ENCODE peak calls at places on chromosome 20, in eight cellular contexts. One of them, this sample, is unnamed.
A peak's percentile ranks its signal among the peaks of the same experiment; 100 is the strongest.

GRCh38 chr20:60627751-60628565 is 624.1 kb upstream of the CDH4 start:
- DNase-seq in AG10803: no peak
- DNase-seq in glutamatergic neuron: no peak
- DNase-seq in natural killer cell: no peak
- DNase-seq in mesothelial cell of epicardium: no peak
- DNase-seq in mucosa of descending colon: no peak
- DNase-seq in A673: no peak
- DNase-seq in transverse colon: no peak
- DNase-seq in this sample: no peak

GRCh38 chr20:23350855-23351838 is 556 bp downstream of the NXT1 start:
- DNase-seq in AG10803: peak; percentile 23
- DNase-seq in glutamatergic neuron: peak; percentile 54
- DNase-seq in natural killer cell: no peak
- DNase-seq in mesothelial cell of epicardium: peak; percentile 60
- DNase-seq in mucosa of descending colon: peak; percentile 76
- DNase-seq in A673: peak; percentile 58
- DNase-seq in transverse colon: peak; percentile 58
- DNase-seq in this sample: peak; percentile 22

GRCh38 chr20:20253039-20253743 is 114.7 kb upstream of the INSM1 start:
- DNase-seq in AG10803: no peak
- DNase-seq in glutamatergic neuron: no peak
- DNase-seq in natural killer cell: no peak
- DNase-seq in mesothelial cell of epicardium: no peak
- DNase-seq in mucosa of descending colon: no peak
- DNase-seq in A673: no peak
- DNase-seq in transverse colon: no peak
- DNase-seq in this sample: no peak

GRCh38 chr20:7859371-7859802 is 80.9 kb downstream of the HAO1 start:
- DNase-seq in AG10803: peak; percentile 69
- DNase-seq in glutamatergic neuron: no peak
- DNase-seq in natural killer cell: no peak
- DNase-seq in mesothelial cell of epicardium: no peak
- DNase-seq in mucosa of descending colon: no peak
- DNase-seq in A673: peak; percentile 60
- DNase-seq in transverse colon: no peak
- DNase-seq in this sample: peak; percentile 54

GRCh38 chr20:6420336-6420735 is 297.5 kb upstream of the FERMT1 start:
- DNase-seq in AG10803: no peak
- DNase-seq in glutamatergic neuron: no peak
- DNase-seq in natural killer cell: no peak
- DNase-seq in mesothelial cell of epicardium: no peak
- DNase-seq in mucosa of descending colon: no peak
- DNase-seq in A673: no peak
- DNase-seq in transverse colon: no peak
- DNase-seq in this sample: no peak

GRCh38 chr20:7496394-7497111 is 443.7 kb downstream of the HAO1 start:
- DNase-seq in AG10803: no peak
- DNase-seq in glutamatergic neuron: no peak
- DNase-seq in natural killer cell: no peak
- DNase-seq in mesothelial cell of epicardium: no peak
- DNase-seq in mucosa of descending colon: no peak
- DNase-seq in A673: no peak
- DNase-seq in transverse colon: no peak
- DNase-seq in this sample: no peak

GRCh38 chr20:1474817-1475603 is 8.4 kb upstream of the NSFL1C start:
- DNase-seq in AG10803: no peak
- DNase-seq in glutamatergic neuron: no peak
- DNase-seq in natural killer cell: no peak
- DNase-seq in mesothelial cell of epicardium: no peak
- DNase-seq in mucosa of descending colon: no peak
- DNase-seq in A673: no peak
- DNase-seq in transverse colon: no peak
- DNase-seq in this sample: no peak

GRCh38 chr20:57698191-57698866 is 11.5 kb downstream of the PMEPA1 start:
- DNase-seq in AG10803: peak; percentile 95
- DNase-seq in glutamatergic neuron: no peak
- DNase-seq in natural killer cell: no peak
- DNase-seq in mesothelial cell of epicardium: no peak
- DNase-seq in mucosa of descending colon: no peak
- DNase-seq in A673: peak; percentile 74
- DNase-seq in transverse colon: peak; percentile 77
- DNase-seq in this sample: peak; percentile 95

GRCh38 chr20:58145506-58146080 is 82.9 kb downstream of the ANKRD60 start:
- DNase-seq in AG10803: no peak
- DNase-seq in glutamatergic neuron: no peak
- DNase-seq in natural killer cell: no peak
- DNase-seq in mesothelial cell of epicardium: no peak
- DNase-seq in mucosa of descending colon: no peak
- DNase-seq in A673: no peak
- DNase-seq in transverse colon: no peak
- DNase-seq in this sample: no peak

GRCh38 chr20:35887393-35888064 is 66.8 kb downstream of the SCAND1 start:
- DNase-seq in AG10803: no peak
- DNase-seq in glutamatergic neuron: no peak
- DNase-seq in natural killer cell: no peak
- DNase-seq in mesothelial cell of epicardium: no peak
- DNase-seq in mucosa of descending colon: no peak
- DNase-seq in A673: no peak
- DNase-seq in transverse colon: no peak
- DNase-seq in this sample: no peak

GRCh38 chr20:20237093-20237959 is 130.6 kb upstream of the INSM1 start:
- DNase-seq in AG10803: peak; percentile 29
- DNase-seq in glutamatergic neuron: peak; percentile 60
- DNase-seq in natural killer cell: peak; percentile 40
- DNase-seq in mesothelial cell of epicardium: peak; percentile 45
- DNase-seq in mucosa of descending colon: no peak
- DNase-seq in A673: peak; percentile 57
- DNase-seq in transverse colon: peak; percentile 46
- DNase-seq in this sample: peak; percentile 2

GRCh38 chr20:34249291-34249690 is 8.1 kb downstream of the ASIP start:
- DNase-seq in AG10803: peak; percentile 71
- DNase-seq in glutamatergic neuron: no peak
- DNase-seq in natural killer cell: no peak
- DNase-seq in mesothelial cell of epicardium: no peak
- DNase-seq in mucosa of descending colon: no peak
- DNase-seq in A673: no peak
- DNase-seq in transverse colon: no peak
- DNase-seq in this sample: no peak

GRCh38 chr20:15045246-15045645 is 707.8 kb upstream of the FLRT3 start:
- DNase-seq in AG10803: peak; percentile 60
- DNase-seq in glutamatergic neuron: no peak
- DNase-seq in natural killer cell: no peak
- DNase-seq in mesothelial cell of epicardium: no peak
- DNase-seq in mucosa of descending colon: no peak
- DNase-seq in A673: no peak
- DNase-seq in transverse colon: no peak
- DNase-seq in this sample: no peak

GRCh38 chr20:58086763-58087566 is 141.5 kb downstream of the ANKRD60 start:
- DNase-seq in AG10803: peak; percentile 52
- DNase-seq in glutamatergic neuron: peak; percentile 73
- DNase-seq in natural killer cell: no peak
- DNase-seq in mesothelial cell of epicardium: peak; percentile 51
- DNase-seq in mucosa of descending colon: no peak
- DNase-seq in A673: peak; percentile 71
- DNase-seq in transverse colon: peak; percentile 48
- DNase-seq in this sample: peak; percentile 26

GRCh38 chr20:235891-236290 is 8.8 kb downstream of the DEFB129 start:
- DNase-seq in AG10803: peak; percentile 30
- DNase-seq in glutamatergic neuron: no peak
- DNase-seq in natural killer cell: no peak
- DNase-seq in mesothelial cell of epicardium: no peak
- DNase-seq in mucosa of descending colon: no peak
- DNase-seq in A673: no peak
- DNase-seq in transverse colon: no peak
- DNase-seq in this sample: peak; percentile 4

GRCh38 chr20:17735206-17735804 is 35.5 kb downstream of the BANF2 start:
- DNase-seq in AG10803: peak; percentile 19
- DNase-seq in glutamatergic neuron: no peak
- DNase-seq in natural killer cell: no peak
- DNase-seq in mesothelial cell of epicardium: no peak
- DNase-seq in mucosa of descending colon: no peak
- DNase-seq in A673: no peak
- DNase-seq in transverse colon: no peak
- DNase-seq in this sample: peak; percentile 71

GRCh38 chr20:53738039-53738944 is 144.7 kb upstream of the ZNF217 start:
- DNase-seq in AG10803: peak; percentile 98
- DNase-seq in glutamatergic neuron: peak; percentile 68
- DNase-seq in natural killer cell: no peak
- DNase-seq in mesothelial cell of epicardium: peak; percentile 63
- DNase-seq in mucosa of descending colon: no peak
- DNase-seq in A673: peak; percentile 60
- DNase-seq in transverse colon: peak; percentile 47
- DNase-seq in this sample: peak; percentile 87

GRCh38 chr20:41848180-41848579 is 230.0 kb upstream of the CHD6 start:
- DNase-seq in AG10803: no peak
- DNase-seq in glutamatergic neuron: no peak
- DNase-seq in natural killer cell: no peak
- DNase-seq in mesothelial cell of epicardium: no peak
- DNase-seq in mucosa of descending colon: no peak
- DNase-seq in A673: peak; percentile 20
- DNase-seq in transverse colon: no peak
- DNase-seq in this sample: no peak
- TF ChIP-seq CTCF in AG10803: no peak
- TF ChIP-seq CTCF in glutamatergic neuron: no peak
- TF ChIP-seq CTCF in natural killer cell: no peak
- TF ChIP-seq CTCF in mesothelial cell of epicardium: no peak
- TF ChIP-seq CTCF in mucosa of descending colon: no peak
- TF ChIP-seq CTCF in A673: peak; percentile 44
- TF ChIP-seq CTCF in transverse colon: no peak
- TF ChIP-seq CTCF in this sample: peak; percentile 23

GRCh38 chr20:62570897-62571666 is 71.2 kb upstream of the SLCO4A1 start:
- DNase-seq in AG10803: no peak
- DNase-seq in glutamatergic neuron: no peak
- DNase-seq in natural killer cell: no peak
- DNase-seq in mesothelial cell of epicardium: no peak
- DNase-seq in mucosa of descending colon: no peak
- DNase-seq in A673: no peak
- DNase-seq in transverse colon: no peak
- DNase-seq in this sample: no peak

GRCh38 chr20:62572980-62573379 is 69.3 kb upstream of the SLCO4A1 start:
- DNase-seq in AG10803: no peak
- DNase-seq in glutamatergic neuron: no peak
- DNase-seq in natural killer cell: no peak
- DNase-seq in mesothelial cell of epicardium: no peak
- DNase-seq in mucosa of descending colon: no peak
- DNase-seq in A673: no peak
- DNase-seq in transverse colon: no peak
- DNase-seq in this sample: no peak

GRCh38 chr20:62570403-62570802 is 71.9 kb upstream of the SLCO4A1 start:
- DNase-seq in AG10803: no peak
- DNase-seq in glutamatergic neuron: no peak
- DNase-seq in natural killer cell: no peak
- DNase-seq in mesothelial cell of epicardium: no peak
- DNase-seq in mucosa of descending colon: no peak
- DNase-seq in A673: no peak
- DNase-seq in transverse colon: no peak
- DNase-seq in this sample: no peak

GRCh38 chr20:62569615-62570014 is 72.7 kb upstream of the SLCO4A1 start:
- DNase-seq in AG10803: no peak
- DNase-seq in glutamatergic neuron: no peak
- DNase-seq in natural killer cell: no peak
- DNase-seq in mesothelial cell of epicardium: no peak
- DNase-seq in mucosa of descending colon: no peak
- DNase-seq in A673: no peak
- DNase-seq in transverse colon: no peak
- DNase-seq in this sample: no peak

DNA sequence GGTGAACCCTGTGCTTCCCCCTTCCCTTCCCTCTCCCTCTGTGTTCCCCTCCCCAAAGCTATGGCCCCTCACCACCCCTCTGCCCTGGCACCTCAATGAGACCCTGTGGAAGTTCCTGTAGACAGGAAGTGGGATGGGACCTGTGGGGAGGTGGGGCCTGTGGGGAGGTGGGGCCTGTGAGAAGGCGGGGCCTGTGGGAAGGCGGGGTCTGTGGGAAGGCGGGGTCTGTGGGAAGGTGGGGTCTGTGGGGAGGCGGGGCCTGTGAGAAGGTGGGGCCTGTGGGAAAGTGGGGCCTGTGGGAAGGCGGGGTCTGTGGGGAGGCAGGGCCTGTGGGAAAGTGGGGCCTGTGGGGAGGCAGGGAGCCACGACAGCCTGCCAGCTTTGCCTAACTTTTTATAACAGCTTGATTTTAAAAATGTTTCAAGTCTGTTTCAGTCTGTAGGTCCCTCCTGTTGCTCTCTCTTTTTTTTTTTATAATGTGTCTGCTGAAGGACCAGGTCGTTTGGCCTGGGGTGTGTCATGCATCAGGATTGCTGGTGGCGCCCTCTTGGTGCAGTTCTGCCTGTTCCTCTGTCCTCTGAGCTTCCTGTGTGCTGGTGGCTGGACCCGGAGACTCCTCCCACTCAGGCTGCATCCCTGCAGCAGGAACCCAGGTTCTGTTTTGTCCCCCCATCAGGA is 70.5 kb upstream of the SLCO4A1 start:
- DNase-seq in AG10803: no peak
- DNase-seq in glutamatergic neuron: no peak
- DNase-seq in natural killer cell: no peak
- DNase-seq in mesothelial cell of epicardium: no peak
- DNase-seq in mucosa of descending colon: no peak
- DNase-seq in A673: peak; percentile 29
- DNase-seq in transverse colon: no peak
- DNase-seq in this sample: no peak
- TF ChIP-seq CTCF in AG10803: no peak
- TF ChIP-seq CTCF in glutamatergic neuron: no peak
- TF ChIP-seq CTCF in natural killer cell: no peak
- TF ChIP-seq CTCF in mesothelial cell of epicardium: no peak
- TF ChIP-seq CTCF in mucosa of descending colon: no peak
- TF ChIP-seq CTCF in A673: peak; percentile 34
- TF ChIP-seq CTCF in transverse colon: no peak
- TF ChIP-seq CTCF in this sample: no peak

GRCh38 chr20:62352402-62353288 is 14.5 kb downstream of the LAMA5 start:
- DNase-seq in AG10803: no peak
- DNase-seq in glutamatergic neuron: peak; percentile 19
- DNase-seq in natural killer cell: no peak
- DNase-seq in mesothelial cell of epicardium: no peak
- DNase-seq in mucosa of descending colon: no peak
- DNase-seq in A673: peak; percentile 70
- DNase-seq in transverse colon: no peak
- DNase-seq in this sample: no peak
- TF ChIP-seq CTCF in AG10803: no peak
- TF ChIP-seq CTCF in glutamatergic neuron: no peak
- TF ChIP-seq CTCF in natural killer cell: no peak
- TF ChIP-seq CTCF in mesothelial cell of epicardium: no peak
- TF ChIP-seq CTCF in mucosa of descending colon: no peak
- TF ChIP-seq CTCF in A673: peak; percentile 47
- TF ChIP-seq CTCF in transverse colon: peak; percentile 32
- TF ChIP-seq CTCF in this sample: no peak

DNA sequence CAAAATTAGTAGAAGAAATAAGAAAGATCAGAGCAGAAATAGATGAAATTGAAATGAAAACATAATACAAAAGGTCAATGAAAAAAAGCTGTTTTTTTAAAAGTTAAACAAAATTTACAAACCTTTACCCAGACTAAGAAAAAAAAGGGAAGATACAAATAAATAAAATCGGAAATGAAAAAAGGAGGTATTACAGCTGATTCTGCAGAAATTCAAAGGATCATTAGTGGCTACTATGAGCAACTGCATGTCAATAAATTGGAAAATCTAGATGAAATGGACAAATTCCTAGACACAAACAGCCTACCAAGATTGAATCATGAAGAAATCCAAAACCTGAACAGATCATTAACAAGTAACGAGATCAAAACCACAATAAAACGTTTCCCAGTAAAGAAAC is 59.2 kb downstream of the ZFP64 start:
- DNase-seq in AG10803: no peak
- DNase-seq in glutamatergic neuron: no peak
- DNase-seq in natural killer cell: no peak
- DNase-seq in mesothelial cell of epicardium: no peak
- DNase-seq in mucosa of descending colon: no peak
- DNase-seq in A673: no peak
- DNase-seq in transverse colon: no peak
- DNase-seq in this sample: no peak
- TF ChIP-seq CTCF in AG10803: no peak
- TF ChIP-seq CTCF in glutamatergic neuron: no peak
- TF ChIP-seq CTCF in natural killer cell: no peak
- TF ChIP-seq CTCF in mesothelial cell of epicardium: no peak
- TF ChIP-seq CTCF in mucosa of descending colon: no peak
- TF ChIP-seq CTCF in A673: no peak
- TF ChIP-seq CTCF in transverse colon: no peak
- TF ChIP-seq CTCF in this sample: peak; percentile 8

This sample was measured in HFFc6.